ENCODE peak calls at places on chromosomes 3 and 15, in four cellular contexts. One of them, this sample, is unnamed.

GRCh38 chr3:181103605-181104004 is 114.1 kb upstream of the DNAJC19 start:
- DNase-seq in upper lobe of left lung: no peak
- DNase-seq in HFF-Myc: peak
- DNase-seq in A549: peak
- DNase-seq in this sample: no peak

GRCh38 chr3:107810195-107811071 is 280.4 kb downstream of the CD47 start:
- DNase-seq in upper lobe of left lung: no peak
- DNase-seq in HFF-Myc: no peak
- DNase-seq in A549: no peak
- DNase-seq in this sample: no peak

GRCh38 chr3:154843647-154844046 is 236.5 kb upstream of the MME start:
- DNase-seq in upper lobe of left lung: no peak
- DNase-seq in HFF-Myc: no peak
- DNase-seq in A549: no peak
- DNase-seq in this sample: no peak

GRCh38 chr3:56725175-56725574 is 42.1 kb upstream of the TASOR start:
- DNase-seq in upper lobe of left lung: no peak
- DNase-seq in HFF-Myc: no peak
- DNase-seq in A549: no peak
- DNase-seq in this sample: no peak

GRCh38 chr3:97009427-97010019 is 195.1 kb downstream of the EPHA6 start:
- DNase-seq in upper lobe of left lung: no peak
- DNase-seq in HFF-Myc: no peak
- DNase-seq in A549: no peak
- DNase-seq in this sample: no peak

GRCh38 chr3:15953841-15954240 is 156.1 kb upstream of the ANKRD28 start:
- DNase-seq in upper lobe of left lung: no peak
- DNase-seq in HFF-Myc: no peak
- DNase-seq in A549: peak
- DNase-seq in this sample: no peak

GRCh38 chr3:53842436-53843194 is 3.6 kb downstream of the CHDH start:
- DNase-seq in upper lobe of left lung: peak
- DNase-seq in HFF-Myc: no peak
- DNase-seq in A549: peak
- DNase-seq in this sample: no peak

GRCh38 chr3:108406661-108407206 is 103.7 kb downstream of the MYH15 start:
- DNase-seq in upper lobe of left lung: no peak
- DNase-seq in HFF-Myc: peak
- DNase-seq in A549: peak
- DNase-seq in this sample: no peak

GRCh38 chr3:177589041-177589650 is 391.9 kb upstream of the TBL1XR1 start:
- DNase-seq in upper lobe of left lung: no peak
- DNase-seq in HFF-Myc: no peak
- DNase-seq in A549: no peak
- DNase-seq in this sample: no peak

GRCh38 chr3:106765342-106765741 is 611.9 kb upstream of the CCDC54 start:
- DNase-seq in upper lobe of left lung: no peak
- DNase-seq in HFF-Myc: no peak
- DNase-seq in A549: peak
- DNase-seq in this sample: no peak

GRCh38 chr3:58384381-58385090 is 49.1 kb downstream of the PDHB start:
- DNase-seq in upper lobe of left lung: no peak
- DNase-seq in HFF-Myc: no peak
- DNase-seq in A549: no peak
- DNase-seq in this sample: no peak

GRCh38 chr15:58433597-58434333 is 2.0 kb downstream of the LIPC start:
- DNase-seq in upper lobe of left lung: no peak
- DNase-seq in HFF-Myc: no peak
- DNase-seq in A549: no peak
- DNase-seq in this sample: no peak

GRCh38 chr3:152403632-152404066 is 134.9 kb downstream of the MBNL1 start:
- DNase-seq in upper lobe of left lung: peak
- DNase-seq in HFF-Myc: no peak
- DNase-seq in A549: no peak
- DNase-seq in this sample: no peak

GRCh38 chr3:186493507-186493906 is 50.7 kb downstream of the CRYGS start:
- DNase-seq in upper lobe of left lung: no peak
- DNase-seq in HFF-Myc: no peak
- DNase-seq in A549: no peak
- DNase-seq in this sample: no peak

GRCh38 chr15:48966595-48967301 is 3.0 kb upstream of the SHC4 start:
- DNase-seq in upper lobe of left lung: no peak
- DNase-seq in HFF-Myc: peak
- DNase-seq in A549: no peak
- DNase-seq in this sample: no peak

GRCh38 chr15:57220220-57220619 is 156.1 kb upstream of the CGNL1 start:
- DNase-seq in upper lobe of left lung: no peak
- DNase-seq in HFF-Myc: peak
- DNase-seq in A549: no peak
- DNase-seq in this sample: no peak

GRCh38 chr3:174891524-174892203 is 32.5 kb downstream of the NAALADL2 start:
- DNase-seq in upper lobe of left lung: peak
- DNase-seq in HFF-Myc: no peak
- DNase-seq in A549: peak
- DNase-seq in this sample: no peak

GRCh38 chr15:58742022-58742421 is 7.5 kb downstream of the ADAM10 start:
- DNase-seq in upper lobe of left lung: no peak
- DNase-seq in HFF-Myc: no peak
- DNase-seq in A549: no peak
- DNase-seq in this sample: no peak

GRCh38 chr3:186097663-186098451 is 11.0 kb downstream of the ETV5 start:
- DNase-seq in upper lobe of left lung: peak
- DNase-seq in HFF-Myc: peak
- DNase-seq in A549: peak
- DNase-seq in this sample: peak

GRCh38 chr15:69395991-69396390 is 18.2 kb upstream of the KIF23 start:
- DNase-seq in upper lobe of left lung: no peak
- DNase-seq in HFF-Myc: no peak
- DNase-seq in A549: no peak
- DNase-seq in this sample: no peak

GRCh38 chr3:111616417-111617105 is 21.4 kb upstream of the ZBED2 start:
- DNase-seq in upper lobe of left lung: peak
- DNase-seq in HFF-Myc: no peak
- DNase-seq in A549: peak
- DNase-seq in this sample: no peak

GRCh38 chr15:81001180-81002003 is 669 bp downstream of the TLNRD1 start:
- DNase-seq in upper lobe of left lung: peak
- DNase-seq in HFF-Myc: no peak
- DNase-seq in A549: peak
- DNase-seq in this sample: no peak

GRCh38 chr3:144096016-144096415 is 124.4 kb downstream of the DIPK2A start:
- DNase-seq in upper lobe of left lung: no peak
- DNase-seq in HFF-Myc: no peak
- DNase-seq in A549: no peak
- DNase-seq in this sample: no peak

GRCh38 chr3:46910166-46910760 is 32.7 kb downstream of the PTH1R start:
- DNase-seq in upper lobe of left lung: no peak
- DNase-seq in HFF-Myc: no peak
- DNase-seq in A549: no peak
- DNase-seq in this sample: no peak

GRCh38 chr3:16595778-16596177 is 9.4 kb downstream of the DAZL start:
- DNase-seq in upper lobe of left lung: no peak
- DNase-seq in HFF-Myc: no peak
- DNase-seq in A549: no peak
- DNase-seq in this sample: no peak

GRCh38 chr15:81323559-81323943 is 390 bp downstream of the STARD5 start:
- DNase-seq in upper lobe of left lung: no peak
- DNase-seq in HFF-Myc: no peak
- DNase-seq in A549: no peak
- DNase-seq in this sample: no peak

GRCh38 chr3:99131876-99132275 is 230.4 kb upstream of the DCBLD2 start:
- DNase-seq in upper lobe of left lung: no peak
- DNase-seq in HFF-Myc: no peak
- DNase-seq in A549: no peak
- DNase-seq in this sample: no peak

GRCh38 chr3:99128740-99129505 is 227.4 kb upstream of the DCBLD2 start:
- DNase-seq in upper lobe of left lung: no peak
- DNase-seq in HFF-Myc: peak
- DNase-seq in A549: peak
- DNase-seq in this sample: no peak

GRCh38 chr3:99126291-99126690 is 224.8 kb upstream of the DCBLD2 start:
- DNase-seq in upper lobe of left lung: no peak
- DNase-seq in HFF-Myc: no peak
- DNase-seq in A549: no peak
- DNase-seq in this sample: no peak

GRCh38 chr3:99128205-99128604 is 226.7 kb upstream of the DCBLD2 start:
- DNase-seq in upper lobe of left lung: no peak
- DNase-seq in HFF-Myc: no peak
- DNase-seq in A549: no peak
- DNase-seq in this sample: no peak
- TF ChIP-seq CTCF in upper lobe of left lung: no peak
- TF ChIP-seq CTCF in HFF-Myc: no peak
- TF ChIP-seq CTCF in A549: no peak
- TF ChIP-seq CTCF in this sample: no peak

DNA sequence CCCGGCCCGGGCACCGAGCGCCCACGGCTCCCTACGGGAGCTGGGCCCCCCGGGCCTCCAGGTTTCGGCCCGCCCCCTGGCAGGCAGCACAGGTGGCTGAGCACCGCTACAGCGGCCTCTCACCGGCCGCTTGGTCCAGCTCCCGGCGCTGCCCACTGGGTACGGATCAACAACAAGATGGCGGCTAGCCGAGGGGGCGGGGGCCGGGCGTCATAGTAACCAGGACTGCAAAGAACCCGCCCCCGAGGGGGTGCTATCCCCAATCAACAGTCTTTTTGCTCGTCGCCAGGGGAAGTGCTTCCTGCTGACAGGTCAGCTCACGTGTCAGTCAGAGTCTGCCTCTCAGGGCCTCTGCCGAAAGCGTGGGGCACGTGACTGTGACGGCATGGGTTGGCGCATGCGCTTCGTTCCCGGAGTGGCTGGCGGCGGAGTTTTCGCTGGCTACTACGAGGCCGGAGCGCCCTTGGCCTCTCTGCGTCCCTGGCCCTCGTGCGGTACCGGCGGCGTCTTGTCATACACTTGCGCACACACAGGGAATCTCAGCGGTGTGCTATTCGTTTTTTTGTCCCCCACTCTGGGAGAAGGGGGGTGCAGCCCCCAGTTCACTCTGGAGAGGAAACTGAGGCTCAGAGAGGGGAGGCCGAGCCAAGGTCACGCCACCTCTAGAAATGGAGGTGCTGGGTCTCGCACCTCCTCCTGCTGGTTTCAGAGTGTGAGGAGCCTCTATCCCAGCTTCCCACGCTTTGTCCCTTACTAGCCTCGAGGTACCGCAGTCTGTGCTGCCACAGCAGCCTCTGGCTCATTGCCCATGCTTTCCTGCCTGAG is at the start of gene IP6K1:
- DNase-seq in upper lobe of left lung: peak
- DNase-seq in HFF-Myc: peak
- DNase-seq in A549: peak
- DNase-seq in this sample: peak
- TF ChIP-seq CTCF in upper lobe of left lung: peak
- TF ChIP-seq CTCF in HFF-Myc: no peak
- TF ChIP-seq CTCF in A549: no peak
- TF ChIP-seq CTCF in this sample: no peak

GRCh38 chr3:63937661-63938651 is 25.8 kb upstream of the SCAANT1 start:
- DNase-seq in upper lobe of left lung: peak
- DNase-seq in HFF-Myc: no peak
- DNase-seq in A549: no peak
- DNase-seq in this sample: no peak
- TF ChIP-seq CTCF in upper lobe of left lung: no peak
- TF ChIP-seq CTCF in HFF-Myc: no peak
- TF ChIP-seq CTCF in A549: no peak
- TF ChIP-seq CTCF in this sample: no peak

GRCh38 chr3:157201648-157202278 is 41.8 kb upstream of the CCNL1 start:
- DNase-seq in upper lobe of left lung: no peak
- DNase-seq in HFF-Myc: no peak
- DNase-seq in A549: peak
- DNase-seq in this sample: no peak

GRCh38 chr3:157204880-157205279 is 44.9 kb upstream of the CCNL1 start:
- DNase-seq in upper lobe of left lung: no peak
- DNase-seq in HFF-Myc: no peak
- DNase-seq in A549: no peak
- DNase-seq in this sample: no peak

GRCh38 chr3:157199841-157200240 is 39.9 kb upstream of the CCNL1 start:
- DNase-seq in upper lobe of left lung: no peak
- DNase-seq in HFF-Myc: no peak
- DNase-seq in A549: no peak
- DNase-seq in this sample: no peak

GRCh38 chr3:157204431-157204830 is 44.5 kb upstream of the CCNL1 start:
- DNase-seq in upper lobe of left lung: no peak
- DNase-seq in HFF-Myc: no peak
- DNase-seq in A549: peak
- DNase-seq in this sample: no peak
- TF ChIP-seq CTCF in upper lobe of left lung: no peak
- TF ChIP-seq CTCF in HFF-Myc: peak
- TF ChIP-seq CTCF in A549: peak
- TF ChIP-seq CTCF in this sample: peak

DNA sequence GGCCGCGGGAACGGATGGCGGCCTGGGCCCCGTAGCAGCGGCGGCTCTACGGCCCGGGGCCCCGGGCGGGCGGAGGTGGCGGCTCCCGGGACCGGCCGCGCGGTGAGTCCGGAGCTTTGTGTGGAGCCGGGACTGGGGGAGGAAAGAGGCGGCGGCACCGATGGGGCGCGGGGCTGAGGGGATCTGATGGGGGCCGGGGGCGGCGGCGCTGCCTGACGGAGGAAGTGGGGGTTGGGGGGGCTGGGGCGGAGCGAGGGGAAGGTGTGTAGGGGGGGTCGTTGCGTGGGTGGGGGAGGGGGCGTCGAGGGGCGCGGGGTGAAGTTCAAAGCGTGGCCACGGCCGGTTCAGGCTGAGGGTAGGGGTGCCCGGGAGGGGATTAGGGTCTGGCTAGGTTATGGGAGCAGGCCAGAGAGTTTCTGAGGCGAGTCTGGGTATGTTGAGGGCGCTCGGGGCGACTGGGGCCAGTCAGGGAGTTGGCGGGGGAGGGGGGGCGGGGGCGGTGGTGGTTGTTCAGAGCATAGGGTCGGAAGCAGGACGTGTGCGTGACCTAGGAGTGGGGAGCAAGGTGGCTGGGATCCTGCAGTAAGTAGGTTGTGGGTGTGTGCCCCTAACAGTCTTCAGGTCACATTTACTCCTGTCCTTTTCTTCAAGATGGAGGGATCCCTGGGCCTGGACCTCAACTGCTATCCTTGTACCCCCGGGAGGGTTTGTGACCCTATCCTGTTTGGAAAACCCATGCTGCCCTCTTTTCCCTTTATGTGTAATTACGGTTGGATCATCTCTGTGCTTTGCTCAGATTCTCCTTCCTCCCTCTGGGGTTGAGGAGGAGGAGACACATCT is 579 bp downstream of the ZNF609 start:
- DNase-seq in upper lobe of left lung: peak
- DNase-seq in HFF-Myc: peak
- DNase-seq in A549: peak
- DNase-seq in this sample: peak
- TF ChIP-seq CTCF in upper lobe of left lung: no peak
- TF ChIP-seq CTCF in HFF-Myc: no peak
- TF ChIP-seq CTCF in A549: no peak
- TF ChIP-seq CTCF in this sample: no peak

DNA sequence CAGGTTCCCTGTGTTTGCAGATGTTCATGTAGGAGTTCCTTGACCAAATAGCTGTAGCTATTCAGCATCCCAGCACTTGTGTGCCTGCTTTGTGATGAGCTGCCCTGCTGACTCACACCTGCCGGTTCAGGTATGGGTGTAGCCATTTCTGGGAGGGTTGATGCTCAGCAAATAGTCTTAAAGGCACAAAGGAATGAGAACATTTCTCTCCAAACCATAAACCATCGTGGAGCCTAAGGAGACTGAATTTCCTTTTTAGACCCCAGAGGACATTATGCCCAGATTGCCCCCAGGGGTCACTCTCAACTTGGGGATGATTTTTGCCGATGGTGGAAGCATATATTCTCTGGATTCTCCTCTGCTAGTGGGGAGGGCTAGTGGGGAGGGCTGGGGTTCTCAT is 80.6 kb downstream of the ADAMTSL3 start:
- DNase-seq in upper lobe of left lung: no peak
- DNase-seq in HFF-Myc: no peak
- DNase-seq in A549: no peak
- DNase-seq in this sample: no peak
- TF ChIP-seq CTCF in upper lobe of left lung: no peak
- TF ChIP-seq CTCF in HFF-Myc: peak
- TF ChIP-seq CTCF in A549: no peak
- TF ChIP-seq CTCF in this sample: no peak